ENCODE peak calls at places on chromosomes 6 and 20, in eight cellular contexts. One of them, this sample, is unnamed.

GRCh38 chr6:31498748-31499147 is 803 bp downstream of the MICB start:
- DNase-seq in EL: no peak
- DNase-seq in skeletal muscle cell: no peak
- DNase-seq in SW480: no peak
- DNase-seq in foreskin fibroblast: peak
- DNase-seq in fibroblast of mammary gland: no peak
- DNase-seq in NCI-H1105 treated with DMSO at 0.1 percent for 48 hours: no peak
- DNase-seq in HEK293T: no peak
- DNase-seq in this sample: no peak

GRCh38 chr6:142500265-142500786 is 198.5 kb downstream of the ADGRG6 start:
- DNase-seq in EL: no peak
- DNase-seq in skeletal muscle cell: peak
- DNase-seq in SW480: no peak
- DNase-seq in foreskin fibroblast: no peak
- DNase-seq in fibroblast of mammary gland: peak
- DNase-seq in NCI-H1105 treated with DMSO at 0.1 percent for 48 hours: no peak
- DNase-seq in HEK293T: no peak
- DNase-seq in this sample: no peak

GRCh38 chr6:169920359-169921020 is 169.1 kb downstream of the ERMARD start:
- DNase-seq in EL: no peak
- DNase-seq in skeletal muscle cell: no peak
- DNase-seq in SW480: no peak
- DNase-seq in foreskin fibroblast: no peak
- DNase-seq in fibroblast of mammary gland: no peak
- DNase-seq in NCI-H1105 treated with DMSO at 0.1 percent for 48 hours: no peak
- DNase-seq in HEK293T: no peak
- DNase-seq in this sample: no peak

GRCh38 chr6:88989215-88989614 is 25.8 kb upstream of the RNGTT start:
- DNase-seq in EL: peak
- DNase-seq in skeletal muscle cell: no peak
- DNase-seq in SW480: no peak
- DNase-seq in foreskin fibroblast: peak
- DNase-seq in fibroblast of mammary gland: peak
- DNase-seq in NCI-H1105 treated with DMSO at 0.1 percent for 48 hours: no peak
- DNase-seq in HEK293T: no peak
- DNase-seq in this sample: no peak

GRCh38 chr20:52083627-52084232 is 107.8 kb downstream of the ZFP64 start:
- DNase-seq in EL: peak
- DNase-seq in skeletal muscle cell: peak
- DNase-seq in SW480: peak
- DNase-seq in foreskin fibroblast: peak
- DNase-seq in fibroblast of mammary gland: peak
- DNase-seq in NCI-H1105 treated with DMSO at 0.1 percent for 48 hours: peak
- DNase-seq in HEK293T: peak
- DNase-seq in this sample: peak

GRCh38 chr6:150967910-150968309 is 102.4 kb downstream of the MTHFD1L start:
- DNase-seq in EL: no peak
- DNase-seq in skeletal muscle cell: no peak
- DNase-seq in SW480: no peak
- DNase-seq in foreskin fibroblast: no peak
- DNase-seq in fibroblast of mammary gland: no peak
- DNase-seq in NCI-H1105 treated with DMSO at 0.1 percent for 48 hours: no peak
- DNase-seq in HEK293T: no peak
- DNase-seq in this sample: no peak

GRCh38 chr6:112050417-112050816 is 3.5 kb upstream of the CCN6 start:
- DNase-seq in EL: no peak
- DNase-seq in skeletal muscle cell: no peak
- DNase-seq in SW480: no peak
- DNase-seq in foreskin fibroblast: no peak
- DNase-seq in fibroblast of mammary gland: no peak
- DNase-seq in NCI-H1105 treated with DMSO at 0.1 percent for 48 hours: no peak
- DNase-seq in HEK293T: no peak
- DNase-seq in this sample: no peak

GRCh38 chr6:19873031-19873430 is 35.9 kb downstream of the ID4 start:
- DNase-seq in EL: peak
- DNase-seq in skeletal muscle cell: no peak
- DNase-seq in SW480: no peak
- DNase-seq in foreskin fibroblast: no peak
- DNase-seq in fibroblast of mammary gland: peak
- DNase-seq in NCI-H1105 treated with DMSO at 0.1 percent for 48 hours: no peak
- DNase-seq in HEK293T: peak
- DNase-seq in this sample: no peak

GRCh38 chr6:90458353-90459224 is 128.3 kb downstream of the MAP3K7 start:
- DNase-seq in EL: peak
- DNase-seq in skeletal muscle cell: no peak
- DNase-seq in SW480: no peak
- DNase-seq in foreskin fibroblast: no peak
- DNase-seq in fibroblast of mammary gland: no peak
- DNase-seq in NCI-H1105 treated with DMSO at 0.1 percent for 48 hours: no peak
- DNase-seq in HEK293T: no peak
- DNase-seq in this sample: no peak

GRCh38 chr6:99356641-99357040 is 7.2 kb upstream of the FAXC start:
- DNase-seq in EL: no peak
- DNase-seq in skeletal muscle cell: no peak
- DNase-seq in SW480: no peak
- DNase-seq in foreskin fibroblast: no peak
- DNase-seq in fibroblast of mammary gland: no peak
- DNase-seq in NCI-H1105 treated with DMSO at 0.1 percent for 48 hours: no peak
- DNase-seq in HEK293T: no peak
- DNase-seq in this sample: no peak

GRCh38 chr6:107171513-107171912 is 56.2 kb upstream of the BEND3 start:
- DNase-seq in EL: no peak
- DNase-seq in skeletal muscle cell: no peak
- DNase-seq in SW480: no peak
- DNase-seq in foreskin fibroblast: no peak
- DNase-seq in fibroblast of mammary gland: no peak
- DNase-seq in NCI-H1105 treated with DMSO at 0.1 percent for 48 hours: no peak
- DNase-seq in HEK293T: no peak
- DNase-seq in this sample: no peak

GRCh38 chr20:41956316-41957050 is 338.3 kb upstream of the CHD6 start:
- DNase-seq in EL: no peak
- DNase-seq in skeletal muscle cell: no peak
- DNase-seq in SW480: peak
- DNase-seq in foreskin fibroblast: no peak
- DNase-seq in fibroblast of mammary gland: peak
- DNase-seq in NCI-H1105 treated with DMSO at 0.1 percent for 48 hours: peak
- DNase-seq in HEK293T: peak
- DNase-seq in this sample: peak

GRCh38 chr6:142207265-142207877 is 60.3 kb downstream of the VTA1 start:
- DNase-seq in EL: peak
- DNase-seq in skeletal muscle cell: no peak
- DNase-seq in SW480: no peak
- DNase-seq in foreskin fibroblast: peak
- DNase-seq in fibroblast of mammary gland: peak
- DNase-seq in NCI-H1105 treated with DMSO at 0.1 percent for 48 hours: peak
- DNase-seq in HEK293T: peak
- DNase-seq in this sample: no peak

GRCh38 chr6:161694995-161695394 is 421.1 kb upstream of the AGPAT4 start:
- DNase-seq in EL: peak
- DNase-seq in skeletal muscle cell: no peak
- DNase-seq in SW480: peak
- DNase-seq in foreskin fibroblast: peak
- DNase-seq in fibroblast of mammary gland: peak
- DNase-seq in NCI-H1105 treated with DMSO at 0.1 percent for 48 hours: peak
- DNase-seq in HEK293T: peak
- DNase-seq in this sample: no peak

GRCh38 chr6:32933661-32934085 is 7.2 kb downstream of the HLA-DMB start:
- DNase-seq in EL: peak
- DNase-seq in skeletal muscle cell: peak
- DNase-seq in SW480: peak
- DNase-seq in foreskin fibroblast: peak
- DNase-seq in fibroblast of mammary gland: peak
- DNase-seq in NCI-H1105 treated with DMSO at 0.1 percent for 48 hours: peak
- DNase-seq in HEK293T: peak
- DNase-seq in this sample: peak

GRCh38 chr6:17705428-17705777 is 1.3 kb downstream of the NUP153 start:
- DNase-seq in EL: peak
- DNase-seq in skeletal muscle cell: peak
- DNase-seq in SW480: peak
- DNase-seq in foreskin fibroblast: peak
- DNase-seq in fibroblast of mammary gland: peak
- DNase-seq in NCI-H1105 treated with DMSO at 0.1 percent for 48 hours: peak
- DNase-seq in HEK293T: peak
- DNase-seq in this sample: peak

GRCh38 chr20:5211803-5212714 is 85.3 kb downstream of the CDS2 start:
- DNase-seq in EL: no peak
- DNase-seq in skeletal muscle cell: no peak
- DNase-seq in SW480: no peak
- DNase-seq in foreskin fibroblast: no peak
- DNase-seq in fibroblast of mammary gland: no peak
- DNase-seq in NCI-H1105 treated with DMSO at 0.1 percent for 48 hours: no peak
- DNase-seq in HEK293T: no peak
- DNase-seq in this sample: no peak

GRCh38 chr20:38179846-38180245 is 14.8 kb upstream of the TGM2 start:
- DNase-seq in EL: no peak
- DNase-seq in skeletal muscle cell: no peak
- DNase-seq in SW480: no peak
- DNase-seq in foreskin fibroblast: no peak
- DNase-seq in fibroblast of mammary gland: no peak
- DNase-seq in NCI-H1105 treated with DMSO at 0.1 percent for 48 hours: no peak
- DNase-seq in HEK293T: no peak
- DNase-seq in this sample: no peak

GRCh38 chr20:61882716-61883615 is 182.7 kb downstream of the TAF4 start:
- DNase-seq in EL: no peak
- DNase-seq in skeletal muscle cell: no peak
- DNase-seq in SW480: no peak
- DNase-seq in foreskin fibroblast: no peak
- DNase-seq in fibroblast of mammary gland: no peak
- DNase-seq in NCI-H1105 treated with DMSO at 0.1 percent for 48 hours: no peak
- DNase-seq in HEK293T: no peak
- DNase-seq in this sample: no peak

GRCh38 chr20:50009521-50010454 is 27.0 kb downstream of the SNAI1 start:
- DNase-seq in EL: no peak
- DNase-seq in skeletal muscle cell: no peak
- DNase-seq in SW480: no peak
- DNase-seq in foreskin fibroblast: no peak
- DNase-seq in fibroblast of mammary gland: no peak
- DNase-seq in NCI-H1105 treated with DMSO at 0.1 percent for 48 hours: no peak
- DNase-seq in HEK293T: no peak
- DNase-seq in this sample: no peak

GRCh38 chr20:63864978-63865640 is at the start of gene TPD52L2:
- DNase-seq in EL: peak
- DNase-seq in skeletal muscle cell: peak
- DNase-seq in SW480: peak
- DNase-seq in foreskin fibroblast: peak
- DNase-seq in fibroblast of mammary gland: peak
- DNase-seq in NCI-H1105 treated with DMSO at 0.1 percent for 48 hours: peak
- DNase-seq in HEK293T: peak
- DNase-seq in this sample: peak

GRCh38 chr20:63745424-63745805 is 5.8 kb downstream of the SLC2A4RG start:
- DNase-seq in EL: no peak
- DNase-seq in skeletal muscle cell: no peak
- DNase-seq in SW480: no peak
- DNase-seq in foreskin fibroblast: no peak
- DNase-seq in fibroblast of mammary gland: no peak
- DNase-seq in NCI-H1105 treated with DMSO at 0.1 percent for 48 hours: no peak
- DNase-seq in HEK293T: no peak
- DNase-seq in this sample: no peak

GRCh38 chr6:108650781-108651180 is 90.1 kb downstream of the FOXO3 start:
- DNase-seq in EL: peak
- DNase-seq in skeletal muscle cell: peak
- DNase-seq in SW480: no peak
- DNase-seq in foreskin fibroblast: peak
- DNase-seq in fibroblast of mammary gland: peak
- DNase-seq in NCI-H1105 treated with DMSO at 0.1 percent for 48 hours: no peak
- DNase-seq in HEK293T: no peak
- DNase-seq in this sample: no peak

GRCh38 chr6:5302995-5303622 is 41.8 kb downstream of the FARS2 start:
- DNase-seq in EL: no peak
- DNase-seq in skeletal muscle cell: no peak
- DNase-seq in SW480: peak
- DNase-seq in foreskin fibroblast: peak
- DNase-seq in fibroblast of mammary gland: peak
- DNase-seq in NCI-H1105 treated with DMSO at 0.1 percent for 48 hours: no peak
- DNase-seq in HEK293T: peak
- DNase-seq in this sample: peak

GRCh38 chr6:134247854-134248580 is 69.9 kb downstream of the SGK1 start:
- DNase-seq in EL: no peak
- DNase-seq in skeletal muscle cell: no peak
- DNase-seq in SW480: no peak
- DNase-seq in foreskin fibroblast: no peak
- DNase-seq in fibroblast of mammary gland: no peak
- DNase-seq in NCI-H1105 treated with DMSO at 0.1 percent for 48 hours: no peak
- DNase-seq in HEK293T: no peak
- DNase-seq in this sample: no peak

GRCh38 chr6:30964075-30964474 is 19.4 kb upstream of the MUC21 start:
- DNase-seq in EL: no peak
- DNase-seq in skeletal muscle cell: no peak
- DNase-seq in SW480: peak
- DNase-seq in foreskin fibroblast: no peak
- DNase-seq in fibroblast of mammary gland: peak
- DNase-seq in NCI-H1105 treated with DMSO at 0.1 percent for 48 hours: no peak
- DNase-seq in HEK293T: no peak
- DNase-seq in this sample: no peak

GRCh38 chr6:90110971-90111370 is 185.7 kb downstream of the BACH2 start:
- DNase-seq in EL: no peak
- DNase-seq in skeletal muscle cell: no peak
- DNase-seq in SW480: no peak
- DNase-seq in foreskin fibroblast: no peak
- DNase-seq in fibroblast of mammary gland: no peak
- DNase-seq in NCI-H1105 treated with DMSO at 0.1 percent for 48 hours: no peak
- DNase-seq in HEK293T: no peak
- DNase-seq in this sample: no peak

This sample was measured in LoVo.